ENCODE peak calls at places on chromosomes 7 and 10, in five cellular contexts. One of them, this sample, is unnamed.
A peak's percentile ranks its signal among the peaks of the same experiment; 100 is the strongest.

GRCh38 chr7:88218836-88219605 is 817 bp downstream of the SRI start:
- DNase-seq in transverse colon: peak; percentile 80
- DNase-seq in breast epithelium: peak; percentile 58
- DNase-seq in Panc1: no peak
- DNase-seq in GM12878: peak; percentile 27
- DNase-seq in this sample: no peak

GRCh38 chr10:5041471-5042023 is 37.9 kb upstream of the AKR1C2 start:
- DNase-seq in GM12878: no peak
- DNase-seq in transverse colon: no peak
- DNase-seq in breast epithelium: no peak
- DNase-seq in Panc1: no peak
- DNase-seq in this sample: no peak

GRCh38 chr10:116845823-116846222 is 3.5 kb upstream of the ENO4 start:
- DNase-seq in transverse colon: no peak
- DNase-seq in GM12878: no peak
- DNase-seq in breast epithelium: no peak
- DNase-seq in Panc1: no peak
- DNase-seq in this sample: no peak

GRCh38 chr10:7797582-7797981 is 9.6 kb downstream of the ATP5F1C start:
- DNase-seq in transverse colon: no peak
- DNase-seq in Panc1: no peak
- DNase-seq in breast epithelium: no peak
- DNase-seq in GM12878: no peak
- DNase-seq in this sample: no peak

GRCh38 chr7:14196555-14196954 is 207.1 kb upstream of the ETV1 start:
- DNase-seq in Panc1: no peak
- DNase-seq in transverse colon: no peak
- DNase-seq in GM12878: no peak
- DNase-seq in breast epithelium: no peak
- DNase-seq in this sample: no peak

GRCh38 chr10:94307046-94307615 is 55.6 kb downstream of the NOC3L start:
- DNase-seq in transverse colon: no peak
- DNase-seq in Panc1: no peak
- DNase-seq in breast epithelium: no peak
- DNase-seq in GM12878: no peak
- DNase-seq in this sample: no peak

GRCh38 chr7:431041-431440 is 88.6 kb downstream of the PDGFA start:
- DNase-seq in breast epithelium: no peak
- DNase-seq in Panc1: no peak
- DNase-seq in GM12878: no peak
- DNase-seq in transverse colon: no peak
- DNase-seq in this sample: no peak

GRCh38 chr10:98262571-98262970 is 5.4 kb downstream of the LOXL4 start:
- DNase-seq in transverse colon: no peak
- DNase-seq in GM12878: no peak
- DNase-seq in breast epithelium: no peak
- DNase-seq in Panc1: no peak
- DNase-seq in this sample: no peak

GRCh38 chr10:364267-364775 is 229.1 kb downstream of the ZMYND11 start:
- DNase-seq in Panc1: no peak
- DNase-seq in transverse colon: no peak
- DNase-seq in GM12878: no peak
- DNase-seq in breast epithelium: no peak
- DNase-seq in this sample: no peak

GRCh38 chr10:77970869-77971803 is 44.6 kb upstream of the DLG5 start:
- DNase-seq in transverse colon: peak; percentile 65
- DNase-seq in breast epithelium: peak; percentile 65
- DNase-seq in Panc1: peak; percentile 61
- DNase-seq in GM12878: no peak
- DNase-seq in this sample: no peak

GRCh38 chr7:95113590-95113989 is 206.2 kb downstream of the PPP1R9A start:
- DNase-seq in Panc1: no peak
- DNase-seq in transverse colon: no peak
- DNase-seq in GM12878: no peak
- DNase-seq in breast epithelium: no peak
- DNase-seq in this sample: no peak

GRCh38 chr7:5630670-5631069 is 150.8 kb downstream of the RNF216 start:
- DNase-seq in breast epithelium: no peak
- DNase-seq in Panc1: no peak
- DNase-seq in transverse colon: no peak
- DNase-seq in GM12878: no peak
- DNase-seq in this sample: no peak

GRCh38 chr7:111486472-111487142 is 75.7 kb downstream of the IMMP2L start:
- DNase-seq in GM12878: peak; percentile 13
- DNase-seq in Panc1: peak; percentile 55
- DNase-seq in transverse colon: no peak
- DNase-seq in breast epithelium: no peak
- DNase-seq in this sample: peak; percentile 45

GRCh38 chr7:72441791-72442190 is 29.7 kb upstream of the CALN1 start:
- DNase-seq in breast epithelium: no peak
- DNase-seq in GM12878: no peak
- DNase-seq in transverse colon: no peak
- DNase-seq in Panc1: no peak
- DNase-seq in this sample: no peak

GRCh38 chr7:155395176-155395797 is 62.6 kb upstream of the EN2 start:
- DNase-seq in Panc1: no peak
- DNase-seq in GM12878: no peak
- DNase-seq in breast epithelium: no peak
- DNase-seq in transverse colon: no peak
- DNase-seq in this sample: no peak

GRCh38 chr10:75487087-75487784 is 55.8 kb downstream of the LRMDA start:
- DNase-seq in breast epithelium: no peak
- DNase-seq in transverse colon: no peak
- DNase-seq in GM12878: peak; percentile 19
- DNase-seq in Panc1: no peak
- DNase-seq in this sample: no peak

GRCh38 chr7:106061301-106061979 is 50.7 kb downstream of the SYPL1 start:
- DNase-seq in transverse colon: no peak
- DNase-seq in GM12878: no peak
- DNase-seq in Panc1: no peak
- DNase-seq in breast epithelium: no peak
- DNase-seq in this sample: no peak

GRCh38 chr7:70480913-70481579 is 650.9 kb upstream of the GALNT17 start:
- DNase-seq in GM12878: no peak
- DNase-seq in breast epithelium: no peak
- DNase-seq in Panc1: no peak
- DNase-seq in transverse colon: no peak
- DNase-seq in this sample: no peak

GRCh38 chr10:120386896-120387295 is 70.1 kb upstream of the PLPP4 start:
- DNase-seq in transverse colon: no peak
- DNase-seq in GM12878: no peak
- DNase-seq in breast epithelium: no peak
- DNase-seq in Panc1: no peak
- DNase-seq in this sample: no peak

GRCh38 chr10:352476-353235 is 217.4 kb downstream of the ZMYND11 start:
- DNase-seq in Panc1: no peak
- DNase-seq in transverse colon: no peak
- DNase-seq in breast epithelium: no peak
- DNase-seq in GM12878: no peak
- DNase-seq in this sample: no peak

GRCh38 chr10:3631709-3632330 is 153.2 kb downstream of the KLF6 start:
- DNase-seq in Panc1: no peak
- DNase-seq in transverse colon: no peak
- DNase-seq in GM12878: no peak
- DNase-seq in breast epithelium: no peak
- DNase-seq in this sample: no peak

GRCh38 chr10:13956826-13957225 is 370.1 kb downstream of the PRPF18 start:
- DNase-seq in GM12878: no peak
- DNase-seq in breast epithelium: no peak
- DNase-seq in Panc1: no peak
- DNase-seq in transverse colon: peak; percentile 29
- DNase-seq in this sample: no peak

GRCh38 chr7:116363637-116364432 is 135.7 kb upstream of the CAV2 start:
- DNase-seq in Panc1: no peak
- DNase-seq in transverse colon: no peak
- DNase-seq in GM12878: no peak
- DNase-seq in breast epithelium: no peak
- DNase-seq in this sample: no peak

GRCh38 chr10:95467162-95467599 is 94.0 kb downstream of the SORBS1 start:
- DNase-seq in transverse colon: peak; percentile 60
- DNase-seq in GM12878: no peak
- DNase-seq in breast epithelium: no peak
- DNase-seq in Panc1: no peak
- DNase-seq in this sample: peak; percentile 47

GRCh38 chr10:48517911-48518321 is 87.0 kb downstream of the ARHGAP22 start:
- DNase-seq in transverse colon: no peak
- DNase-seq in GM12878: no peak
- DNase-seq in breast epithelium: no peak
- DNase-seq in Panc1: no peak
- DNase-seq in this sample: no peak

DNA sequence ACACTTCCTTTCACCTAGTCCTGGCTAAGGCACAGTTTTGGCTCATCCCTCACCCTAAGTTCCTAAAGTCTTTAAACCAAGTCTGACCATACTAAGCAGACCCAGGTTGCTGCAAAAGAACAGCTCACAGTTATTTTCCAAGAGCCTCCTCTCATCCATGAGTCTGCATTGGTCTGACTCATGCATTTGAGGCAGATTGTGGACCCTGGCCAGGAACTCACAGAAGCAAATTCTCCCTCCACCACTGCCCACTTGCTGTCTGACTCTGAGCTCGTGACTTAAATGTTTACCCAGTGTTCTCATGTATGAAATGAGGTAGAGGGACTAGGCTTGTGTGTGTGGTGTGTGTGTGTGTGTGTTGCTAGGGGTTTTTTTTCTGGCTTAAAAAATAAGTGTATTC is 1272.8 kb downstream of the TYW1 start:
- DNase-seq in breast epithelium: no peak
- DNase-seq in transverse colon: no peak
- DNase-seq in GM12878: no peak
- DNase-seq in Panc1: no peak
- DNase-seq in this sample: no peak
- H3K27ac ChIP-seq in breast epithelium: no peak overlapping the region
- H3K27ac ChIP-seq in transverse colon: no peak overlapping the region
- H3K27ac ChIP-seq in GM12878: no peak overlapping the region
- H3K27ac ChIP-seq in Panc1: no peak overlapping the region
- H3K27ac ChIP-seq in this sample: no peak overlapping the region

GRCh38 chr7:152464312-152465117 is 28.7 kb upstream of the KMT2C start:
- DNase-seq in transverse colon: peak; percentile 77
- DNase-seq in breast epithelium: peak; percentile 70
- DNase-seq in GM12878: no peak
- DNase-seq in Panc1: no peak
- DNase-seq in this sample: no peak
- TF ChIP-seq POLR2AphosphoS5 in transverse colon: peak; percentile 36
- TF ChIP-seq POLR2AphosphoS5 in breast epithelium: peak; percentile 22
- TF ChIP-seq POLR2AphosphoS5 in GM12878: peak; percentile 88
- TF ChIP-seq POLR2AphosphoS5 in Panc1: peak; percentile 48
- TF ChIP-seq POLR2AphosphoS5 in this sample: peak; percentile 57

GRCh38 chr10:60309371-60309770 is 80.3 kb downstream of the ANK3 start:
- DNase-seq in transverse colon: no peak
- DNase-seq in GM12878: no peak
- DNase-seq in Panc1: no peak
- DNase-seq in breast epithelium: no peak
- DNase-seq in this sample: no peak

GRCh38 chr10:60299961-60300883 is 89.5 kb downstream of the ANK3 start:
- DNase-seq in GM12878: no peak
- DNase-seq in breast epithelium: no peak
- DNase-seq in Panc1: no peak
- DNase-seq in transverse colon: no peak
- DNase-seq in this sample: no peak

GRCh38 chr10:60303778-60304177 is 85.9 kb downstream of the ANK3 start:
- DNase-seq in breast epithelium: no peak
- DNase-seq in GM12878: no peak
- DNase-seq in transverse colon: no peak
- DNase-seq in Panc1: no peak
- DNase-seq in this sample: no peak

GRCh38 chr10:60305394-60305892 is 84.2 kb downstream of the ANK3 start:
- DNase-seq in GM12878: no peak
- DNase-seq in Panc1: no peak
- DNase-seq in transverse colon: no peak
- DNase-seq in breast epithelium: no peak
- DNase-seq in this sample: no peak

DNA sequence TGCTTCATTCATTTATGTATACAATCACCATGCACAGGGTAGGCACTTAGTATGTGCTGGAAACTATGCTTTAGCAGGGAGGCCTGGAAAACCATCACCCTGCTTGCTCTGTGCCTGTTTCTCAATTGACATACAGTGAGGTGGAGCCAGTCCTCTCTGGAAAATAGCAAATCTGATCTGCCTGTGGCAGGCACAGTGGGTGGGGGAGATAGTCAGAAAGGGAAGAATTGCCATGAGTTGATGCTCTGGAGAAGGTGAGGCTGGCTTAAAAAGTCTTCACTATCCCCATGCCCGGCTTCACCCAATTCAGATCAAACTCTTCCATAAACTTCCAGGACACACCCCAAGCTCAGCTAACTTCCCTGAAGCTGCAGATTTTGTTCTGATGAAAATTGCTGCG is 84.8 kb downstream of the ANK3 start:
- DNase-seq in GM12878: no peak
- DNase-seq in Panc1: no peak
- DNase-seq in transverse colon: no peak
- DNase-seq in breast epithelium: no peak
- DNase-seq in this sample: no peak
- H3K27ac ChIP-seq in GM12878: no peak overlapping the region
- H3K27ac ChIP-seq in Panc1: no peak overlapping the region
- H3K27ac ChIP-seq in transverse colon: no peak overlapping the region
- H3K27ac ChIP-seq in breast epithelium: no peak overlapping the region
- H3K27ac ChIP-seq in this sample: no peak overlapping the region

DNA sequence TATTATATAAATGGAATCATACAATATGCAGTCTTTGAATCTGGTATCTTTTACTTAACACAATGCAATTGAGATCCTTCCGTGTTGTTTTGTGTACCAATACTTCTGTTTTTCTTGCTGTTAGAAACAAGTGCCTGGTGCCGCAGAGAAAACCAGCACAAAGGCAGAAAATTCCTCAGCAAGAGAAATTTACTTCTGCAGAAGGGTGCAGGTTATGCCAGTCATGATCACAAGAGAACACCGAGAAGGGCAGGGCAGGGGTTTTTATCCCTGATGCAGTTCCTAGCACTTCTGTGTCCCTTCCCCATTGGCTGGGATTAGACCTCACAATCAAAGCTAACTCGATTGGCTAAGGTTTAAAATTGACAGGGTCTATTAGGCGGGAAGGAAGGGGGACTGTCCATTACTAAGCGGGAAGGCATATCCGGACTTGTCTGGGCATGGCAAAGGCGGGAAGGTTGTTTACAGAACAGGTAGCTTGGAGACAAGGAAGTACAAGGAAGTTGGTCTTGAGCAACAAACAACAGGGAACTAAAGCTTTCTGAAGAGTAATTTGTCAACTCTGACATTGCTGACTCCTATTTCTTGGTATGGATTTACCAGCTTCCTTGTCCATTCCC is 2.4 kb upstream of the ZNF33B start:
- DNase-seq in Panc1: no peak
- DNase-seq in breast epithelium: no peak
- DNase-seq in transverse colon: peak; percentile 48
- DNase-seq in GM12878: no peak
- DNase-seq in this sample: no peak
- TF ChIP-seq POLR2AphosphoS5 in Panc1: no peak
- TF ChIP-seq POLR2AphosphoS5 in breast epithelium: no peak
- TF ChIP-seq POLR2AphosphoS5 in transverse colon: peak; percentile 27
- TF ChIP-seq POLR2AphosphoS5 in GM12878: no peak
- TF ChIP-seq POLR2AphosphoS5 in this sample: no peak